ENCODE peak calls at places on chromosomes 5 and 9, in five cellular contexts. X is breast epithelium, G is neuronal stem cell, V is heart right ventricle, U is OCI-LY7. L is an unnamed sample.

GRCh38 chr5:88836195-88836838 is 46.7 kb downstream of the MEF2C start:
- DNase-seq in X (no peak), G (no peak), V (peak), U (no peak), L (no peak)

GRCh38 chr5:74875994-74876791 is 10.0 kb upstream of the FAM169A start:
- DNase-seq in X (no peak), G (no peak), V (no peak), U (no peak), L (no peak)

GRCh38 chr9:127528407-127529251 is 77.3 kb downstream of the LRSAM1 start:
- DNase-seq in X (no peak), G (no peak), V (no peak), U (no peak), L (no peak)

GRCh38 chr5:122447941-122448340 is 135.9 kb downstream of the SNCAIP start:
- DNase-seq in X (no peak), G (no peak), V (no peak), U (no peak), L (no peak)

GRCh38 chr5:43482490-43483064 is 1.1 kb downstream of the TMEM267 start:
- DNase-seq in X (no peak), G (no peak), V (no peak), U (peak), L (no peak)

GRCh38 chr9:127489471-127490115 is 38.3 kb downstream of the LRSAM1 start:
- DNase-seq in X (no peak), G (peak), V (no peak), U (no peak), L (no peak)

GRCh38 chr5:1055896-1056610 is 47.5 kb downstream of the NKD2 start:
- DNase-seq in X (no peak), G (no peak), V (peak), U (no peak), L (peak)

GRCh38 chr5:150441813-150442698 is 7.5 kb downstream of the RPS14 start:
- DNase-seq in X (no peak), G (no peak), V (no peak), U (no peak), L (no peak)

GRCh38 chr9:105401651-105402050 is 46.2 kb upstream of the FSD1L start:
- DNase-seq in X (no peak), G (no peak), V (no peak), U (peak), L (no peak)

GRCh38 chr5:73431204-73431851 is 17.2 kb downstream of the FOXD1 start:
- DNase-seq in X (no peak), G (no peak), V (no peak), U (no peak), L (no peak)

GRCh38 chr5:17373406-17374110 is 124.5 kb upstream of the TAF11L2 start:
- DNase-seq in X (no peak), G (no peak), V (no peak), U (peak), L (no peak)

GRCh38 chr9:115296831-115297565 is 179.0 kb upstream of the TNC start:
- DNase-seq in X (no peak), G (no peak), V (no peak), U (no peak), L (no peak)

GRCh38 chr5:177444106-177445051 is 2.2 kb upstream of the PRR7 start:
- DNase-seq in X (no peak), G (no peak), V (no peak), U (peak), L (no peak)

GRCh38 chr9:134682026-134682425 is 40.4 kb downstream of the COL5A1 start:
- DNase-seq in X (no peak), G (no peak), V (no peak), U (no peak), L (no peak)

GRCh38 chr5:87029951-87030350 is 237.7 kb upstream of the RASA1 start:
- DNase-seq in X (no peak), G (no peak), V (no peak), U (no peak), L (no peak)

GRCh38 chr9:136947955-136948510 is 3.0 kb downstream of the C8G start:
- DNase-seq in X (no peak), G (no peak), V (peak), U (peak), L (peak)

GRCh38 chr9:131419029-131419614 is 25.2 kb downstream of the PRRC2B start:
- DNase-seq in X (no peak), G (no peak), V (no peak), U (no peak), L (no peak)

GRCh38 chr5:136001531-136001930 is 27.3 kb upstream of the TGFBI start:
- DNase-seq in X (no peak), G (no peak), V (no peak), U (no peak), L (no peak)

GRCh38 chr9:38024036-38024681 is 44.9 kb downstream of the SHB start:
- DNase-seq in X (peak), G (no peak), V (no peak), U (no peak), L (peak)

GRCh38 chr5:140039561-140039960 is 3.5 kb downstream of the NRG2 start:
- DNase-seq in X (no peak), G (no peak), V (no peak), U (no peak), L (no peak)

GRCh38 chr5:140042551-140043507 is at the start of gene NRG2:
- DNase-seq in X (peak), G (peak), V (peak), U (peak), L (peak)

GRCh38 chr5:140040358-140040757 is 2.7 kb downstream of the NRG2 start:
- DNase-seq in X (no peak), G (no peak), V (no peak), U (no peak), L (no peak)

GRCh38 chr5:140041492-140042421 is 1.3 kb downstream of the NRG2 start:
- DNase-seq in X (no peak), G (no peak), V (peak), U (no peak), L (peak)

DNA sequence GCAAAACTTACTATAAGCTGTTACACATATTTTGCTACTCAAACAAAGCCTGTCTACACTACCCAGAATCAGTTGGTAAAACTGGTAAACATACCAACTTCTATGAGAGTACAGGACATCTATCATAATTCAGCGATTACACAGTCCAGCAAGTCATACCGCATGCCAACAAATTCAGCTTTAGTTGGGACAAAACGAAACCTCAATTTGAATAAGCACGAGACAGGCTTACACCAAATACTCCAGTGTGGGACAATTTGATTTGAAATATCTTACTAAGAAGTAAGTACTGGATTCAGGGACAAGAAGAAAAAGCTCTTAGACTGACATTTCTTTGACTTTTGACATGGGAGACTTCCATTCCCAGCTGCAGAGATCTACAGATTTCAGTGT is 2.0 kb downstream of the NRG2 start:
- DNase-seq in X (no peak), G (no peak), V (no peak), U (no peak), L (no peak)
- H3K27ac ChIP-seq in X (peak), G (no peak), V (peak), U (no peak), L (peak)

GRCh38 chr5:127009784-127010183 is 20.6 kb downstream of the MARCHF3 start:
- DNase-seq in X (no peak), G (no peak), V (no peak), U (no peak), L (no peak)

GRCh38 chr5:127006711-127007110 is 23.6 kb downstream of the MARCHF3 start:
- DNase-seq in X (no peak), G (no peak), V (no peak), U (no peak), L (no peak)

GRCh38 chr5:127004721-127005120 is 25.6 kb downstream of the MARCHF3 start:
- DNase-seq in X (no peak), G (no peak), V (no peak), U (no peak), L (no peak)

GRCh38 chr5:127008300-127008975 is 21.9 kb downstream of the MARCHF3 start:
- DNase-seq in X (no peak), G (no peak), V (no peak), U (no peak), L (peak)

DNA sequence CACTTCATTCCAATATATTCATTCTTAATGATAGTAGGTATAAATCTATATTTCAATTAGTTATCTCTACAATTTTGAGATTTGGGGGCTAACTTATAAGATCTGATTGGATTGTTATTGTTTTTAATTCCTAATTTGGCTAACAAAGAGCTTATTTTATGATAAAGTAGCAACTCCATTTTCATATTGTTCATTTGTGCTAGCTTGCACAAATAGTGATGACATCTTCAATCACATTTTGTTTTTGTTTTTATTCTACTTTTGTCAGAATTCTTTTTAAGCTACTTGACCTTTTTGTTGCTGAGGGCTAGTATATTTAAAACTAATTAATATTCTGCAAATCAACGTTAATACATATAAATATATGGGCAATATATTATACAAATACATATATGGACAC is 22.8 kb downstream of the MARCHF3 start:
- DNase-seq in X (no peak), G (no peak), V (no peak), U (no peak), L (no peak)
- H3K27ac ChIP-seq in X (no peak), G (no peak), V (no peak), U (no peak), L (no peak)

DNA sequence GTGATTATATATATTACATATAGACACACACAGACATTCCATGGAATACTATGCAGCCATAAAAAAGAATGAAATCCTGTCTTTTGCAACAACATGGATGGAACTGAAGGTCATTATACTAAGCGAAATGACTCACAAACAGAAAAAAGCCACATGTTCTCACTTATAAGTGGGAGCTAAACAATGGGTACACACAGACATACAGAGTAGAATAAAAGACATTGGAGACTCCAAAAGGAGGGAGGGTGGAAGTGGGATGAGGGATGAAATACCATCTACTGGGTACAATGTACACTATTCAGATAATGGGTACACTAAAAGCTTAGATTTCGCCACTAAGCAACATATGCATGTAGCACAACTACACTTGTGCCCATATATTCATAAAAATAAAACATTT is 170.0 kb upstream of the RGMB start:
- DNase-seq in X (no peak), G (no peak), V (no peak), U (no peak), L (no peak)
- H3K27ac ChIP-seq in X (no peak), G (no peak), V (no peak), U (no peak), L (no peak)

DNA sequence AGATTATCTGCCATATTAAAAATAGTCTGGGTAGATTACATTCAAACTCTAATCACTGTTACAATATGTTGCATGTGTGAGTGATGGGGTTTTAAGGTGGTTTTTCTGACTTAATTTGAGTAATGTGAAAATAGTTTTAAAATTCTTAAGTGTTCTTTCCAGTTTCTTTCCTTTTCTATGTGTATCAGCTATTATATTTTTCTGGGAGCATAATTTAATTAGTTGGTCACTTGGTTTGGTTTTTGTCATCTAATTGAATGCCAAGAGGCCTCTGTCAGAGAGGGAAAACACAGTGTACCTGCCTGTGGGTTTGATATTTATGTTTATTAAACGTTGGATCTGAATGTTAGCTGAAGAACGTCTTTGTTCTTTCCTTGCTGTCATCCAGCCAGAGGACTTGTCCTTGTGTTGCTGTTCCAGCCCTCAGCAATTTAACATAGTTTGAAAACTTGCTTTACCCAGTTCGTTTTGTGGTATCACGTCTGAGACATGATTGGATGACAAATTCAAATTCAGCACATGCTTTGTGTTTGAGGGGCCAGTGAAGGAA is 19.5 kb downstream of the OTULIN start:
- DNase-seq in X (no peak), G (no peak), V (no peak), U (no peak), L (no peak)
- H3K27ac ChIP-seq in X (peak), G (no peak), V (peak), U (no peak), L (peak)

GRCh38 chr9:99183616-99184015 is 38.1 kb downstream of the ALG2 start:
- DNase-seq in X (no peak), G (no peak), V (no peak), U (no peak), L (no peak)

GRCh38 chr9:99185904-99186303 is 35.8 kb downstream of the ALG2 start:
- DNase-seq in X (no peak), G (no peak), V (no peak), U (no peak), L (no peak)

GRCh38 chr9:99184073-99184426 is 37.7 kb downstream of the ALG2 start:
- DNase-seq in X (no peak), G (no peak), V (peak), U (no peak), L (peak)

GRCh38 chr9:99185328-99185632 is 36.5 kb downstream of the ALG2 start:
- DNase-seq in X (no peak), G (no peak), V (no peak), U (no peak), L (no peak)

DNA sequence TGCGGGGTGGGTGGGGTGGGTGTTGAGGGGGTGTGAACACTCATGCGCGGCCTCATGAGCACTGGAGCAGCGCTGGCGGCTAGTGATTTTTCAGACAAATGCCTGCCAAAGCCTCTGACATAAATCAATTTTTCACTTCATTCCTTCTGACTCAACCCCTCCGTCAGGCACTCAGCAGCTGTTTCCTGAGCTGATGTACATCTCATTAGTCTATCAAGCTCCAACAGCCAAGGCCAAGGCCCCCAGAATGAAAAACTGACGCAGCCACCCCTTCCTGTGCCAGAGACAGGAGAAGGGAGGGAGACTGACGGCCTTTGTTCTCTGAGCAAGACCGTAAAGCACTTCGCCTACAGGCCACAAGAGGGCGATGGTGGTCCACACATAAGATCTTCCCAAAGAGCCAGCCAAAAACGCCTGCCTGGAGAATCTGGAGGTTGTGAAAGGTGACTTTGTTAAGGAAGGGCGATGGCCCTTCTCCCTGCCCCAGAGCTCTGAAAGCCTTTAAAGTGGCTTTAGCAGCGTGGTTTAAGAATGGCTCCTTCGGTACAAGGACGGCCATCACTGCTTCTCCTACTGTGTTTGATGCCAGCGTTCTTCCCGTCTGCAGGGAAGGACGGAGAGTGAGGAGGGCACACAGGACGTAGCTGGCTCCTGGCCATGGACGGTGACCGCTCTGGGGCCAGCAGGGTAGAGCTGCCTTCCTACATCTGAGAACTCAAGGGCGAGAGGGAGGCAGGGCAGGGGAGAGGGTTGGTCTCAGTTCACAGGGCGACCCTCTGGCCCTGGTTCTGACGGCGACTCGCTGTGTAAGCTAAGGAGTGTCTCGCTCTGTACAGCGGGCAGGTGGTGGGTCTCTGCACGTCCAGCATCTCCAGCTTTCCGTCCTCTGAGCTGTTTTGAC is 37.1 kb downstream of the ALG2 start:
- DNase-seq in X (peak), G (peak), V (peak), U (peak), L (peak)
- H3K27ac ChIP-seq in X (no peak), G (no peak), V (no peak), U (no peak), L (no peak)

GRCh38 chr9:14107495-14107894 is 206.4 kb downstream of the NFIB start:
- DNase-seq in X (no peak), G (no peak), V (no peak), U (no peak), L (no peak)
- H3K27ac ChIP-seq in X (no peak), G (no peak), V (peak), U (no peak), L (no peak)

GRCh38 chr5:179716286-179716685 is 16.3 kb upstream of the MAML1 start:
- DNase-seq in X (no peak), G (no peak), V (no peak), U (no peak), L (no peak)
- H3K27ac ChIP-seq in X (no peak), G (no peak), V (no peak), U (no peak), L (no peak)

GRCh38 chr5:107820339-107820880 is 149.7 kb upstream of the EFNA5 start:
- DNase-seq in X (no peak), G (no peak), V (no peak), U (no peak), L (no peak)
- H3K27ac ChIP-seq in X (no peak), G (no peak), V (no peak), U (no peak), L (no peak)

L was measured in psoas muscle.